ENCODE peak calls at places on chromosome 19, in seven cellular contexts. B is osteoblast, W is breast epithelium, Z is heart right ventricle, F is A549, K is dorsolateral prefrontal cortex, O is transverse colon. E is an unnamed sample.
A peak's percentile ranks its signal among the peaks of the same experiment; 100 is the strongest.

GRCh38 chr19:50362656-50363424 is 2.6 kb downstream of the NAPSA start:
- DNase-seq in B (no peak), W (no peak), Z (no peak), F (no peak), K (no peak), O (no peak), E (no peak)

GRCh38 chr19:33552928-33553279 is 31.3 kb upstream of the PEPD start:
- DNase-seq in B (no peak), W (peak; percentile 19), Z (no peak), F (no peak), K (no peak), O (no peak), E (no peak)

GRCh38 chr19:53927745-53928144 is 18.7 kb downstream of the CACNG7 start:
- DNase-seq in B (peak; percentile 73), W (no peak), Z (peak; percentile 48), F (peak; percentile 61), K (no peak), O (no peak), E (peak; percentile 86)

GRCh38 chr19:11066326-11066725 is 22.9 kb upstream of the LDLR start:
- DNase-seq in B (peak; percentile 31), W (no peak), Z (no peak), F (no peak), K (no peak), O (no peak), E (no peak)

GRCh38 chr19:16398530-16399241 is 73.1 kb downstream of the EPS15L1 start:
- DNase-seq in B (no peak), W (no peak), Z (no peak), F (no peak), K (no peak), O (no peak), E (peak; percentile 28)

GRCh38 chr19:21335721-21336120 is 6.5 kb upstream of the ZNF708 start:
- DNase-seq in B (no peak), W (no peak), Z (no peak), F (no peak), K (no peak), O (no peak), E (no peak)

GRCh38 chr19:53123400-53123799 is 9.3 kb downstream of the ZNF415 start:
- DNase-seq in B (no peak), W (no peak), Z (no peak), F (no peak), K (no peak), O (no peak), E (no peak)

GRCh38 chr19:49643466-49643865 is 1.5 kb downstream of the SCAF1 start:
- DNase-seq in B (no peak), W (no peak), Z (no peak), F (no peak), K (no peak), O (no peak), E (no peak)

GRCh38 chr19:3557461-3558248 is at the start of gene MFSD12:
- DNase-seq in B (peak; percentile 100), W (peak; percentile 97), Z (peak; percentile 94), F (peak; percentile 92), K (peak; percentile 93), O (peak; percentile 96), E (peak; percentile 94)
- TF ChIP-seq CTCF in B (no peak), W (no peak), Z (no peak), F (no peak), K (no peak), O (no peak), E (no peak)

DNA sequence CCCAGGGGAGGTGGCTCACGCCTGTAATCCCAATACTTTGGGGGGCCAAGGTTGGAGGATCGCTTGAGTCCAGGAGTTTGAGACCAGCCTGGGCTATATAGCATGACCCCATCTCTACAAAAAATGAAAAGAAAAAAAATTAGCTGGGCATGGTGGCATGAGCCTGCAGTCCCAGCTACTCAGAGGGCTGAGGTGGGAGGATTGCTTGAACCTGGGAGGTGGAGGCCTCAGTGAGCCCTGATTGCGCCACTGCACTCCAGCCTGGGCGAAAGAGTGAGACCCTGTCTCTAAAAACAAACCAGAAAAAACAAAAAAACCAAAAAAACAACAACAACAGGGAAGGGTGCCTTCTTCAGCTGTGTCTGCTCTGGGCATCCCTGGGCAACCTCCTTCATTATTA is 499 bp upstream of the MYO1F start:
- DNase-seq in B (no peak), W (no peak), Z (no peak), F (no peak), K (no peak), O (no peak), E (no peak)
- H3K4me3 ChIP-seq in B (no peak overlapping the region), W (no peak overlapping the region), Z (no peak overlapping the region), F (no peak overlapping the region), K (no peak overlapping the region), O (no peak overlapping the region), E (no peak overlapping the region)

GRCh38 chr19:40702337-40703012 is 12.0 kb upstream of the NUMBL start:
- DNase-seq in B (no peak), W (no peak), Z (peak; percentile 39), F (peak; percentile 84), K (peak; percentile 52), O (no peak), E (peak; percentile 51)
- TF ChIP-seq CTCF in B (no peak), W (peak; percentile 15), Z (peak; percentile 49), F (peak; percentile 69), K (peak; percentile 17), O (peak; percentile 41), E (peak; percentile 62)

GRCh38 chr19:20269461-20269860 is 102.4 kb downstream of the ZNF486 start:
- DNase-seq in B (no peak), W (no peak), Z (no peak), F (no peak), K (no peak), O (no peak), E (no peak)
- H3K4me3 ChIP-seq in B (no peak overlapping the region), W (no peak overlapping the region), Z (no peak overlapping the region), F (no peak overlapping the region), K (no peak overlapping the region), O (no peak overlapping the region), E (no peak overlapping the region)

DNA sequence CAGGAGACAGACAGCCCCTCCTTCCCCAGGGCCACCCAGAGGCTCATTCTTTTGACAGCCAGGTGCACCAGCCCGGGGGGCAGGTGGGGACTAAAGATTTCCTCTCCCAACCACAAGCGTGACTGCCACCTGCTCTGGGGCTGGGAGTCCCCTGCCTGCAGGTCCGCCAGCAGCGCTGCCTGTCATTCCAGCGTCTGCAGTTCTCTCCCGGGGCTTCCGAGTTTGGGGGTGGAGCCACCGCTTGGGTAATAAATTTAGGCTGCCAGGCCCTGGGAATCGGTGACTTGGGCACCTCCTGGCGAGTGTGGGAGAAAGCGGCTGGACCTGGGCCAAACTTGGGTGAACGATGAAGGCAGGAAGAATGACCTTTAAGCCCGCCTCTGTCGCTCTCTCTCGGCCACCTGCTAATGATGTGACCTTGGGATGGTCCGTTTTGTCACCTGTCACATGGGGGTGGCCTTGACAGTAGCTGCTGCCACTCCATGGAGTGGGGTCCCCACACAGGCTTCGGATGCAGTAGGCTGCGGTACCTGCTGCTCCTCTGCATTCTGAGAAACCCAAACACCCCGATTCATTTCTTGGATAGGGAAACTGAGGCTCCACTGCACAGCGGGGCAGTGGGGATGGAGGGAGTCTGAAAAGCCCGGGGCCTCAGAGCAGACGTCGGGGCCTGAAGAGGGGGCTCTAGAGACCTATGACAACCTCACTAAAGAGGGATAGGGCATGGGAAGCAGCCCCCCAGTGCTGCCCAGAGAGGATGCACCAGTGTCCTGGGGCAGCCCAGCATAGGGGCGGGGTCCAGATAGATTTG is 12.8 kb downstream of the FUT6 start:
- DNase-seq in B (peak; percentile 94), W (peak; percentile 71), Z (peak; percentile 70), F (peak; percentile 70), K (no peak), O (peak; percentile 88), E (no peak)
- TF ChIP-seq CTCF in B (peak; percentile 20), W (no peak), Z (peak; percentile 43), F (no peak), K (no peak), O (peak; percentile 37), E (peak; percentile 12)